ENCODE peak calls at places on chromosomes 2 and 18, in ten cellular contexts. I, K, C, G, E, V, J, S, A and B are unnamed samples.

GRCh38 chr2:120132190-120132589 is 91.0 kb downstream of the TMEM185B start:
- DNase-seq in I (no peak), K (no peak), C (peak), G (no peak), E (no peak), V (no peak), J (peak), S (no peak), A (no peak), B (no peak)

GRCh38 chr2:99554238-99554637 is 64.4 kb upstream of the REV1 start:
- DNase-seq in I (no peak), K (no peak), C (no peak), G (no peak), E (no peak), V (no peak), J (no peak), S (no peak), A (peak), B (no peak)

GRCh38 chr2:173550143-173550542 is 195.5 kb downstream of the CDCA7 start:
- DNase-seq in I (no peak), K (no peak), C (peak), G (no peak), E (no peak), V (no peak), J (peak), S (no peak), A (no peak), B (no peak)

GRCh38 chr2:19540739-19541503 is 182.5 kb upstream of the OSR1 start:
- DNase-seq in I (peak), K (peak), C (peak), G (no peak), E (no peak), V (no peak), J (peak), S (no peak), A (no peak), B (no peak)

GRCh38 chr2:28639092-28639691 is 112.4 kb upstream of the PPP1CB start:
- DNase-seq in I (no peak), K (no peak), C (no peak), G (no peak), E (no peak), V (peak), J (no peak), S (no peak), A (no peak), B (no peak)

GRCh38 chr2:71464389-71464788 is 11.0 kb downstream of the DYSF start:
- DNase-seq in I (no peak), K (no peak), C (no peak), G (no peak), E (no peak), V (no peak), J (no peak), S (no peak), A (no peak), B (no peak)

GRCh38 chr2:237097911-237098702 is 12.4 kb downstream of the COPS8 start:
- DNase-seq in I (no peak), K (no peak), C (peak), G (no peak), E (no peak), V (no peak), J (peak), S (no peak), A (no peak), B (no peak)

GRCh38 chr2:73593676-73594075 is 48.5 kb downstream of the NAT8 start:
- DNase-seq in I (no peak), K (no peak), C (no peak), G (no peak), E (no peak), V (no peak), J (peak), S (no peak), A (no peak), B (no peak)

GRCh38 chr18:37396981-37397720 is 168.4 kb downstream of the CELF4 start:
- DNase-seq in I (no peak), K (no peak), C (no peak), G (no peak), E (peak), V (no peak), J (no peak), S (no peak), A (no peak), B (no peak)

GRCh38 chr2:144515425-144515693 is 4.6 kb downstream of the ZEB2 start:
- DNase-seq in I (no peak), K (no peak), C (no peak), G (no peak), E (no peak), V (no peak), J (no peak), S (no peak), A (no peak), B (no peak)

GRCh38 chr2:109195193-109196045 is 66.4 kb downstream of the SH3RF3 start:
- DNase-seq in I (no peak), K (no peak), C (no peak), G (no peak), E (no peak), V (peak), J (no peak), S (no peak), A (no peak), B (no peak)

GRCh38 chr2:158845869-158846268 is 50.8 kb downstream of the DAPL1 start:
- DNase-seq in I (no peak), K (no peak), C (peak), G (no peak), E (no peak), V (no peak), J (peak), S (no peak), A (no peak), B (no peak)

GRCh38 chr2:241068136-241068941 is 33.7 kb downstream of the MTERF4 start:
- DNase-seq in I (peak), K (no peak), C (no peak), G (no peak), E (no peak), V (peak), J (no peak), S (no peak), A (no peak), B (no peak)

GRCh38 chr2:237723613-237724012 is 75.0 kb upstream of the RBM44 start:
- DNase-seq in I (no peak), K (peak), C (peak), G (no peak), E (peak), V (peak), J (peak), S (peak), A (peak), B (no peak)

GRCh38 chr2:142741764-142742269 is 135.6 kb upstream of the KYNU start:
- DNase-seq in I (no peak), K (no peak), C (peak), G (no peak), E (no peak), V (no peak), J (peak), S (no peak), A (no peak), B (no peak)

GRCh38 chr2:214139630-214140284 is 271.1 kb upstream of the VWC2L start:
- DNase-seq in I (no peak), K (no peak), C (no peak), G (no peak), E (no peak), V (no peak), J (no peak), S (no peak), A (no peak), B (no peak)

GRCh38 chr2:241978670-241979069 is 109.1 kb downstream of the RTP5 start:
- DNase-seq in I (no peak), K (no peak), C (no peak), G (no peak), E (no peak), V (no peak), J (no peak), S (no peak), A (no peak), B (no peak)

GRCh38 chr2:233817995-233818638 is 36.2 kb downstream of the HJURP start:
- DNase-seq in I (no peak), K (no peak), C (no peak), G (no peak), E (peak), V (no peak), J (no peak), S (no peak), A (no peak), B (no peak)

GRCh38 chr2:168348076-168348475 is 100.7 kb upstream of the STK39 start:
- DNase-seq in I (no peak), K (peak), C (peak), G (no peak), E (no peak), V (no peak), J (peak), S (peak), A (peak), B (no peak)

GRCh38 chr2:203341741-203342310 is 13.6 kb downstream of the ABI2 start:
- DNase-seq in I (no peak), K (no peak), C (peak), G (no peak), E (no peak), V (no peak), J (peak), S (no peak), A (no peak), B (no peak)

GRCh38 chr2:127560201-127560928 is 24.9 kb downstream of the MYO7B start:
- DNase-seq in I (no peak), K (no peak), C (peak), G (no peak), E (no peak), V (no peak), J (peak), S (no peak), A (no peak), B (no peak)

GRCh38 chr2:141666191-141666590 is 464.6 kb downstream of the LRP1B start:
- DNase-seq in I (no peak), K (no peak), C (no peak), G (no peak), E (no peak), V (no peak), J (no peak), S (no peak), A (no peak), B (no peak)

GRCh38 chr2:182866461-182867369 is at the start of gene FRZB:
- DNase-seq in I (peak), K (no peak), C (peak), G (peak), E (peak), V (peak), J (peak), S (peak), A (no peak), B (no peak)

GRCh38 chr2:18800240-18800971 is 211.0 kb upstream of the NT5C1B start:
- DNase-seq in I (peak), K (no peak), C (no peak), G (no peak), E (no peak), V (no peak), J (no peak), S (no peak), A (no peak), B (no peak)

GRCh38 chr18:11726556-11726955 is 37.5 kb downstream of the GNAL start:
- DNase-seq in I (no peak), K (no peak), C (peak), G (no peak), E (no peak), V (no peak), J (no peak), S (no peak), A (no peak), B (no peak)

GRCh38 chr2:106127282-106127771 is 66.8 kb downstream of the UXS1 start:
- DNase-seq in I (no peak), K (no peak), C (peak), G (no peak), E (no peak), V (no peak), J (no peak), S (no peak), A (no peak), B (no peak)

GRCh38 chr2:179410552-179411356 is 146.1 kb upstream of the SESTD1 start:
- DNase-seq in I (peak), K (peak), C (peak), G (no peak), E (peak), V (peak), J (peak), S (peak), A (peak), B (no peak)

GRCh38 chr2:165055081-165055879 is 100.0 kb upstream of the SLC38A11 start:
- DNase-seq in I (no peak), K (no peak), C (no peak), G (no peak), E (no peak), V (no peak), J (peak), S (no peak), A (no peak), B (no peak)

GRCh38 chr2:58594175-58594574 is 353.1 kb upstream of the FANCL start:
- DNase-seq in I (no peak), K (peak), C (no peak), G (no peak), E (no peak), V (no peak), J (no peak), S (no peak), A (peak), B (no peak)

GRCh38 chr2:153940511-153940910 is 68.8 kb downstream of the GALNT13 start:
- DNase-seq in I (no peak), K (no peak), C (peak), G (no peak), E (no peak), V (no peak), J (peak), S (no peak), A (no peak), B (no peak)

GRCh38 chr2:40240067-40240466 is 211.8 kb downstream of the SLC8A1 start:
- DNase-seq in I (no peak), K (no peak), C (peak), G (peak), E (peak), V (peak), J (peak), S (no peak), A (no peak), B (no peak)

GRCh38 chr18:41643427-41643826 is 311.6 kb upstream of the PIK3C3 start:
- DNase-seq in I (no peak), K (no peak), C (no peak), G (no peak), E (no peak), V (no peak), J (no peak), S (no peak), A (no peak), B (no peak)

GRCh38 chr2:73333564-73333963 is 40.2 kb upstream of the EGR4 start:
- DNase-seq in I (no peak), K (peak), C (no peak), G (no peak), E (no peak), V (no peak), J (no peak), S (no peak), A (no peak), B (no peak)

GRCh38 chr2:147173186-147173575 is 671.6 kb upstream of the ACVR2A start:
- DNase-seq in I (no peak), K (no peak), C (peak), G (no peak), E (no peak), V (no peak), J (peak), S (no peak), A (no peak), B (no peak)

GRCh38 chr2:151644580-151644979 is 89.7 kb downstream of the NEB start:
- DNase-seq in I (no peak), K (no peak), C (no peak), G (no peak), E (no peak), V (no peak), J (no peak), S (no peak), A (no peak), B (no peak)

GRCh38 chr18:67515987-67516431 is 511 bp downstream of the DSEL start:
- DNase-seq in I (peak), K (no peak), C (peak), G (peak), E (peak), V (peak), J (peak), S (peak), A (peak), B (peak)
- TF ChIP-seq CTCF in I (peak), K (no peak), C (peak), G (peak), E (no peak), V (peak), J (peak), S (peak), A (peak), B (no peak)

DNA sequence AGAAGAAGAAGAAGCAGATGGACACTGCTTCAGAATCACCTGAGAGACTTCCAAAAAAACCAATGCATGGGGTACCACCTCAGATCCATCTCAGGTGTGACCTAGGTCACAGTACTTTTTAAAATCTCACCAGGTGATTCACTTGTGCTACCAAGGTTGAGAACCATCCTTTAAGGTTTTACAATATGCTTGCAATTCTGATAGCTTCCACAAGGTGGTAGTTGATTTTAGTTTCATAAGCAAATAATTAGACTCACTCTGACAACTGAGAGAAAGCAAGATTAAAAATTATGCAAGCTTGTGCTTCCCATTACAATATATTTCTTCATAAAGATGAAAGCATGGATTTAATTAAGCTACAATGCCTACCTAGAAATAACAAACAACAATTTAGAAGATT is 355.1 kb downstream of the EN1 start:
- DNase-seq in I (no peak), K (no peak), C (peak), G (no peak), E (no peak), V (no peak), J (peak), S (no peak), A (no peak), B (no peak)
- TF ChIP-seq CTCF in I (no peak), K (peak), C (peak), G (no peak), E (no peak), V (no peak), J (peak), S (no peak), A (peak), B (no peak)

GRCh38 chr18:76259012-76259568 is 236.0 kb downstream of the ZNF516 start:
- DNase-seq in I (no peak), K (no peak), C (no peak), G (no peak), E (no peak), V (no peak), J (no peak), S (no peak), A (no peak), B (no peak)
- TF ChIP-seq CTCF in I (no peak), K (no peak), C (no peak), G (no peak), E (no peak), V (no peak), J (no peak), S (no peak), A (no peak), B (no peak)

GRCh38 chr18:76459687-76460350 is 35.2 kb downstream of the ZNF516 start:
- DNase-seq in I (peak), K (no peak), C (peak), G (no peak), E (no peak), V (peak), J (peak), S (peak), A (no peak), B (no peak)
- TF ChIP-seq CTCF in I (no peak), K (no peak), C (peak), G (no peak), E (no peak), V (no peak), J (no peak), S (no peak), A (no peak), B (no peak)

GRCh38 chr18:71784777-71785176 is 759.4 kb downstream of the CBLN2 start:
- DNase-seq in I (no peak), K (peak), C (peak), G (no peak), E (no peak), V (no peak), J (no peak), S (peak), A (peak), B (no peak)
- TF ChIP-seq CTCF in I (peak), K (peak), C (peak), G (no peak), E (no peak), V (no peak), J (no peak), S (no peak), A (no peak), B (no peak)

DNA sequence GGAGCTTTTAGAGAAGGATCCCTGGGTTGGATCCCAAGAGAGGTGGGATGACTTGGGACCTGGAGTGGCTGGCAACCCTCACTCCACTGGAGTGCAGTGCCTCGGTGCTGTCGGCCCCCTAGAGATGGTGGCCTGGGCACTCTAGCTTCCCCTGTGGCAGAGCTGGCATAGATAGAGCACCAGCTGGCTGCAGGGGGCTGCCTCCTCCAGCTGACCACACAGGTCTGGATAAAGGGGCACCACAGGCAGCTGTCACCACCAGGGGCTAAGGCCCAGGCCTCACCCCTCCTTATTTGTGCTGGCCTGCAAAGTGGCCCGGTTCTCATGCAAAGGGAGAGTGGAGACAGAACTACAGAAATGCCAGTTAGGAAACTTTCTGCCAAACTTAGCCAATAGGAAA is 74.3 kb downstream of the ZBTB7C start:
- DNase-seq in I (no peak), K (no peak), C (no peak), G (no peak), E (no peak), V (no peak), J (no peak), S (no peak), A (no peak), B (no peak)
- TF ChIP-seq CTCF in I (no peak), K (no peak), C (no peak), G (no peak), E (no peak), V (no peak), J (no peak), S (no peak), A (no peak), B (no peak)

DNA sequence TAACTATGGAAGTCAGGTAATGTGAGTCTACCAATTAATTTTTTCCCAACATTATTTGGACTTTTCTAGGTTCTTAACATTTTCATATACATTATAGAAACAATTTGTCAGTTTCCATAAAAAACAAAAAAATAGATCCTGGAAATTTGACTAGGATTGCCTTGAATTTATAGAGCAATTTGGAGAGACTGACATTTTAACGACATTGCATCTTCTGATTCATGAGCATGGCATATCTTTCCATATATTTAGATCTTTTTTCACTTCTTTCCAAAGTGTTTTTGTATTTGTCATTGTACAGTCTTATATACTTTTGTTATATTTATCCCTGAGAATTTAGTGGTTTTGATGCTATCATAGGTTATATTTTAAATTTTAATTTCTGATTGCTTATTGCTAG is 42.0 kb downstream of the ANKRD12 start:
- DNase-seq in I (no peak), K (no peak), C (no peak), G (no peak), E (no peak), V (no peak), J (no peak), S (no peak), A (no peak), B (no peak)
- TF ChIP-seq CTCF in I (no peak), K (no peak), C (no peak), G (no peak), E (no peak), V (no peak), J (no peak), S (no peak), A (no peak), B (no peak)

GRCh38 chr2:133266075-133266925 is 302.0 kb downstream of the NCKAP5 start:
- DNase-seq in I (no peak), K (no peak), C (no peak), G (no peak), E (peak), V (no peak), J (peak), S (no peak), A (no peak), B (no peak)
- TF ChIP-seq CTCF in I (no peak), K (no peak), C (no peak), G (no peak), E (no peak), V (no peak), J (peak), S (no peak), A (no peak), B (no peak)